ENCODE peak calls at places on chromosomes 12 and 14, in ten cellular contexts. A is K562, Q is body of pancreas, C is heart right ventricle, S is fibroblast of lung, R is adrenal gland, L is right atrium auricular region, U is IMR-90, I is transverse colon, W is Peyer's patch. N is an unnamed sample.
A peak's percentile ranks its signal among the peaks of the same experiment; 100 is the strongest.

GRCh38 chr12:120110550-120111501 is 5.7 kb downstream of the RAB35 start:
- DNase-seq in A (no peak), Q (no peak), C (peak; percentile 48), S (no peak), R (no peak), L (peak; percentile 66), U (no peak), I (peak; percentile 58), W (peak; percentile 82), N (no peak)

GRCh38 chr12:59041241-59042121 is 121.2 kb upstream of the LRIG3 start:
- DNase-seq in A (no peak), Q (no peak), C (no peak), S (peak; percentile 96), R (no peak), L (no peak), U (peak; percentile 96), I (no peak), W (no peak), N (no peak)

GRCh38 chr14:95526483-95527391 is 8.1 kb upstream of the GLRX5 start:
- DNase-seq in A (no peak), Q (no peak), C (no peak), S (peak; percentile 51), R (no peak), L (peak; percentile 60), U (peak; percentile 45), I (no peak), W (peak; percentile 35), N (no peak)

GRCh38 chr14:94125659-94126418 is 3.6 kb downstream of the IFI27L2 start:
- DNase-seq in A (no peak), Q (no peak), C (peak; percentile 0), S (no peak), R (no peak), L (peak; percentile 36), U (no peak), I (no peak), W (peak; percentile 15), N (no peak)

GRCh38 chr12:50058743-50059312 is 1.4 kb downstream of the ASIC1 start:
- DNase-seq in A (no peak), Q (no peak), C (no peak), S (no peak), R (no peak), L (no peak), U (no peak), I (no peak), W (no peak), N (no peak)

GRCh38 chr12:3103806-3104205 is 26.6 kb downstream of the TSPAN9 start:
- DNase-seq in A (no peak), Q (no peak), C (no peak), S (no peak), R (no peak), L (no peak), U (no peak), I (no peak), W (no peak), N (no peak)

GRCh38 chr14:30994681-30995620 is 30.5 kb upstream of the AP4S1 start:
- DNase-seq in A (no peak), Q (no peak), C (no peak), S (peak; percentile 74), R (no peak), L (no peak), U (peak; percentile 32), I (no peak), W (no peak), N (no peak)

GRCh38 chr14:32033516-32033915 is 43.6 kb upstream of the ARHGAP5 start:
- DNase-seq in A (no peak), Q (no peak), C (no peak), S (no peak), R (peak; percentile 71), L (no peak), U (no peak), I (no peak), W (no peak), N (no peak)

GRCh38 chr14:68701001-68701741 is 91.7 kb downstream of the ZFP36L1 start:
- DNase-seq in A (no peak), Q (no peak), C (no peak), S (no peak), R (no peak), L (no peak), U (no peak), I (no peak), W (peak; percentile 36), N (no peak)

DNA sequence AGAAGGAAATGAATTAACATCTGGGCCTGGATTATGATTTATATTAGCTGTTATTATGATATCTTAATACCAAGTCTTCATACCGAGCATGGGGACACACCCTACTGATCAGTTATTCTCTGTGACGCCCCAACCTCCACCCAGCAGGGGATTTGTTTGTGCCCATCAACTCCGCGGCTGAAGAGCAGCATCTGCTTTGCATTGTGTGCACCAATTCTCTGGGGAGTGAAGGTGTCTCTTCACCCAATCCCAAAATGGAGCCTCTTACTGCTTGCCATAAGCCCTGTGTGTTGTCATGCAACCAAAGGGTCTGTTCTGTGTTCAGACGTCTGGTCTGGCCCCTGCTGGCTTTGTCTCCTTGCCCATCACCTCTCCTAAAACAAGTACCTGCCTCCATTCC is 25.4 kb downstream of the DHRS2 start:
- DNase-seq in A (no peak), Q (no peak), C (no peak), S (no peak), R (no peak), L (no peak), U (no peak), I (no peak), W (no peak), N (no peak)
- H3K4me3 ChIP-seq in A (no peak overlapping the region), Q (no peak overlapping the region), C (no peak overlapping the region), S (no peak overlapping the region), R (no peak overlapping the region), L (no peak overlapping the region), U (no peak overlapping the region), I (no peak overlapping the region), W (no peak overlapping the region), N (no peak overlapping the region)

DNA sequence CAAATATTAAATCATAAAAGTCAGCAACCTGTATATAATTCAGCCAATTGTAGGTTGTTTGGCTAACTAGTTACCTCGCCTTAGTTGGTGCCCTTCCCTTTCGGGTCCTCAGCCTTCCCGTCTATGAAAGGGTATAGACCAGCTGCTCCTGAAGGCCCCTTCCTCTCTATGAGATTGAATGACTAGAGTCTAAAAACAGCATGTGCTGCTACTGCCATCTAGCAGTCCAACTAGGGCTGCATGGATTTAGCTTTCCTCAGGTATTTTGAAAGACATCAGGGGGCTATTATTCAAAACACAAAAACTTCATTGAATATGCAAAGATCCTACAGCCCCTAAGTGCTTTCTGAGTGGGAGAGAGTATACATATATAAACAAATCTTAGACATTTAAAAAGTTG is 37.0 kb upstream of the TMEM263 start:
- DNase-seq in A (no peak), Q (no peak), C (no peak), S (no peak), R (no peak), L (no peak), U (peak; percentile 8), I (no peak), W (no peak), N (peak; percentile 36)
- TF ChIP-seq CTCF in A (peak; percentile 68), Q (no peak), C (peak; percentile 38), S (peak; percentile 36), R (peak; percentile 45), L (no peak), U (peak; percentile 62), I (peak; percentile 14), W (no peak), N (peak; percentile 85)

GRCh38 chr12:53928054-53928879 is 10.4 kb upstream of the HOXC13 start:
- DNase-seq in A (no peak), Q (no peak), C (no peak), S (no peak), R (no peak), L (no peak), U (no peak), I (no peak), W (no peak), N (no peak)
- H3K27me3 ChIP-seq in A (peaks cover 54% of the 10 kb centered on the region), Q (peaks cover 22% of the 10 kb centered on the region), C (peaks cover 15% of the 10 kb centered on the region), S (peaks cover 71% of the 10 kb centered on the region), R (peaks cover 97% of the 10 kb centered on the region), L (peaks cover 50% of the 10 kb centered on the region), U (peaks cover 81% of the 10 kb centered on the region), I (peaks cover 100% of the 10 kb centered on the region), W (no peaks in the 10 kb centered on the region), N (peaks cover 100% of the 10 kb centered on the region)

DNA sequence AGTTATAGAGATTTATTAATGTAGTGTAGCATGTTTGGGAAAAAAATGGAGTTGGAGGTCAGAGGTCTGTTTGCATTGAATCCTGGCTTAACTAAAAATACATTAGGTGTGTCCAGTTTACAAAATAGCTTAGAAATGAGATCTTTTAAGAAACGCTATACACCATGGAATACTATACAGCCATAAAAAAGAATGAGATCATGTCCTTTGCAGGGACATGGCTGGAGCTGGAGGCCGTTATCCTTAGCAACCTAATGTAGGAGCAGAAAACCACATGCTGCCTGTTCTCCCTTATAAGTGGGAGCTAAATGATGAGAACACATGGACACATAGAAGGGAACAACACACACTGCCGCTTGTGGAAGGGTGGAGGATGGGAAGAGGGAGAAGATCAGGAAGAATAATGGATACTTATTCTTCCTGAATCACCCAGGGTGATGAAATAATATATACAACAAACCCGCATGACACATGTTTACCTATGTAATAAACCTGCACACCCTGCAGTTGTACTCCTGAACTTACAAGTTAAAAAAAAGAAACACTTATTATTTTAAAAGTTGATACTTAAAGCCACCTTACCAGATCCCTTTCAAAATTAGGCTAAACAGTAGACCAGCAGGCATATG is 14.0 kb upstream of the MYRFL start:
- DNase-seq in A (no peak), Q (no peak), C (no peak), S (no peak), R (no peak), L (no peak), U (no peak), I (no peak), W (no peak), N (no peak)
- H3K4me3 ChIP-seq in A (no peak overlapping the region), Q (no peak overlapping the region), C (no peak overlapping the region), S (no peak overlapping the region), R (no peak overlapping the region), L (no peak overlapping the region), U (no peak overlapping the region), I (no peak overlapping the region), W (no peak overlapping the region), N (no peak overlapping the region)

DNA sequence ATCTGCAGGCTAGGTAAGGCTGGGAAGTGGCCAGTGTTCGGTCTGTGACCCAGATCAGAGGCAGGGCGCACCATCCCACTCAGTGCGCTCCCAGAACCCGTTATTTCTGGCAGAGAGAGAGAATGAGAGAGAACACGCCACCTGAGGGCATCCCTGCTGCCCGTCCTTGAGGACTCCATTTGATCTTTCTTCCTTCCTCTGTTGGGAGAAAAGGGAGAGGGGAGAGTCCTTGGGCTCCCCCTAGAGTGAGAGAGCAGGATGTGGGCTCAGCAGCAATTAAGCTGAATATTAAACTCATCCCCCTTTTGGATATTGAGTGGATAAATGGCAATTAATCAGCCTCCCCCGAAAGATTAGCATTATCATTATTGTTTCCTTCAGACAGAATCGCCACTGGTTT is 70.6 kb downstream of the IFT43 start:
- DNase-seq in A (peak; percentile 10), Q (no peak), C (no peak), S (peak; percentile 3), R (no peak), L (no peak), U (peak; percentile 4), I (no peak), W (no peak), N (no peak)
- TF ChIP-seq CTCF in A (peak; percentile 46), Q (no peak), C (peak; percentile 39), S (peak; percentile 41), R (no peak), L (no peak), U (peak; percentile 43), I (no peak), W (no peak), N (peak; percentile 57)